ENCODE peak calls at places on chromosomes 16 and 17, in six cellular contexts. G is heart left ventricle, C is A549, J is adrenal gland, Z is sigmoid colon, W is uterus. I is an unnamed sample.

GRCh38 chr17:17518951-17519350 is 22.8 kb upstream of the RASD1 start:
- DNase-seq in G (no peak), C (no peak), J (no peak), Z (no peak), W (no peak), I (no peak)

GRCh38 chr17:40793800-40794199 is 6.0 kb downstream of the KRT28 start:
- DNase-seq in G (no peak), C (no peak), J (no peak), Z (no peak), W (no peak), I (no peak)

GRCh38 chr17:16973760-16974540 is 2.0 kb upstream of the TNFRSF13B start:
- DNase-seq in G (no peak), C (no peak), J (no peak), Z (no peak), W (no peak), I (no peak)

GRCh38 chr17:15463363-15463762 is 4.1 kb downstream of the CDRT4 start:
- DNase-seq in G (peak), C (no peak), J (peak), Z (peak), W (peak), I (no peak)

GRCh38 chr16:89043636-89044393 is 49.8 kb upstream of the ACSF3 start:
- DNase-seq in G (peak), C (no peak), J (no peak), Z (peak), W (no peak), I (no peak)

GRCh38 chr17:28112199-28112995 is 69.9 kb downstream of the NLK start:
- DNase-seq in G (no peak), C (no peak), J (no peak), Z (no peak), W (no peak), I (no peak)

GRCh38 chr17:40178021-40178601 is 841 bp downstream of the RAPGEFL1 start:
- DNase-seq in G (no peak), C (no peak), J (no peak), Z (no peak), W (no peak), I (no peak)

GRCh38 chr16:17106243-17106791 is 364.4 kb downstream of the XYLT1 start:
- DNase-seq in G (no peak), C (no peak), J (no peak), Z (no peak), W (no peak), I (no peak)

GRCh38 chr17:2025220-2025621 is at the start of gene RTN4RL1:
- DNase-seq in G (peak), C (peak), J (peak), Z (peak), W (peak), I (no peak)

GRCh38 chr17:8439681-8440080 is 4.0 kb downstream of the NDEL1 start:
- DNase-seq in G (no peak), C (no peak), J (no peak), Z (no peak), W (no peak), I (no peak)
- TF ChIP-seq POLR2A in G (no peak), C (no peak), J (no peak), Z (no peak), W (no peak), I (no peak)

GRCh38 chr16:67562526-67562917 is at the start of gene CTCF:
- DNase-seq in G (peak), C (peak), J (peak), Z (peak), W (peak), I (no peak)
- TF ChIP-seq CTCF in G (peak), C (peak), J (peak), Z (no peak), W (peak), I (no peak)

DNA sequence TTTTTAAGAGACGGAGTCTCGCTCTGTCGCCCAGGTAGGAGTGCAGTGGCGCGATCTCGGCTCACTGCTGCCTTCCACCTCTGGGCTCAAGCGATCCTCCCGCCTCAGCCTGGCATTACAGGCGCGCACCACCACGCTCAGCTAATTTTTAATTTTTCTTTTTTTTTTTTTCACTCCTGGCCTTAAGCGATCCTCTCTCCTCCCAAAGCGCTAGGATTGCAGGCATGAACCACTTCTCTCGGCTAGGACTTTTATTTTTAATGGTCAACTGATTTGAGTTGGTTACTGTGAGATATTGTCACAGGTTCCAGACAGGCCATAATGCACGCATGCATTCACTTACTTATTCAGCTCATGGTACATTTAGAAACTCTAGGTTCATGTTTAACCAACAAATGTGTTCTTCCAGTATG is 888 bp downstream of the PIGW start:
- DNase-seq in G (no peak), C (no peak), J (no peak), Z (no peak), W (no peak), I (no peak)
- TF ChIP-seq POLR2A in G (no peak), C (no peak), J (no peak), Z (no peak), W (no peak), I (no peak)

GRCh38 chr17:348692-349425 is 3.7 kb downstream of the RPH3AL start:
- DNase-seq in G (peak), C (peak), J (no peak), Z (peak), W (peak), I (no peak)
- TF ChIP-seq CTCF in G (no peak), C (peak), J (no peak), Z (no peak), W (no peak), I (no peak)

I was measured in vagina.